ENCODE peak calls at places on chromosomes 3 and 15, in four cellular contexts. One of them, this sample, is unnamed.

GRCh38 chr3:48619541-48620524 is 1.7 kb downstream of the TMEM89 start:
- DNase-seq in ovary: no peak
- DNase-seq in HepG2: no peak
- DNase-seq in IMR-90: no peak
- DNase-seq in this sample: no peak

GRCh38 chr15:49832421-49832980 is 211.7 kb downstream of the DTWD1 start:
- DNase-seq in ovary: no peak
- DNase-seq in HepG2: peak
- DNase-seq in IMR-90: no peak
- DNase-seq in this sample: peak

GRCh38 chr3:158961497-158961896 is 159.6 kb downstream of the MFSD1 start:
- DNase-seq in ovary: no peak
- DNase-seq in HepG2: no peak
- DNase-seq in IMR-90: no peak
- DNase-seq in this sample: no peak

GRCh38 chr15:52558196-52558595 is 10.6 kb downstream of the ARPP19 start:
- DNase-seq in ovary: no peak
- DNase-seq in HepG2: no peak
- DNase-seq in IMR-90: peak
- DNase-seq in this sample: peak

GRCh38 chr15:83446417-83446816 is 724 bp upstream of the SH3GL3 start:
- DNase-seq in ovary: no peak
- DNase-seq in HepG2: no peak
- DNase-seq in IMR-90: no peak
- DNase-seq in this sample: no peak

GRCh38 chr3:55330355-55330754 is 156.8 kb downstream of the WNT5A start:
- DNase-seq in ovary: no peak
- DNase-seq in HepG2: no peak
- DNase-seq in IMR-90: peak
- DNase-seq in this sample: no peak

GRCh38 chr3:44132061-44132460 is 109.6 kb upstream of the TOPAZ1 start:
- DNase-seq in ovary: no peak
- DNase-seq in HepG2: no peak
- DNase-seq in IMR-90: no peak
- DNase-seq in this sample: no peak

GRCh38 chr15:58903232-58903631 is 30.2 kb downstream of the SLTM start:
- DNase-seq in ovary: no peak
- DNase-seq in HepG2: no peak
- DNase-seq in IMR-90: peak
- DNase-seq in this sample: no peak

GRCh38 chr3:39284457-39284881 is 4.6 kb upstream of the CX3CR1 start:
- DNase-seq in ovary: no peak
- DNase-seq in HepG2: no peak
- DNase-seq in IMR-90: no peak
- DNase-seq in this sample: peak

DNA sequence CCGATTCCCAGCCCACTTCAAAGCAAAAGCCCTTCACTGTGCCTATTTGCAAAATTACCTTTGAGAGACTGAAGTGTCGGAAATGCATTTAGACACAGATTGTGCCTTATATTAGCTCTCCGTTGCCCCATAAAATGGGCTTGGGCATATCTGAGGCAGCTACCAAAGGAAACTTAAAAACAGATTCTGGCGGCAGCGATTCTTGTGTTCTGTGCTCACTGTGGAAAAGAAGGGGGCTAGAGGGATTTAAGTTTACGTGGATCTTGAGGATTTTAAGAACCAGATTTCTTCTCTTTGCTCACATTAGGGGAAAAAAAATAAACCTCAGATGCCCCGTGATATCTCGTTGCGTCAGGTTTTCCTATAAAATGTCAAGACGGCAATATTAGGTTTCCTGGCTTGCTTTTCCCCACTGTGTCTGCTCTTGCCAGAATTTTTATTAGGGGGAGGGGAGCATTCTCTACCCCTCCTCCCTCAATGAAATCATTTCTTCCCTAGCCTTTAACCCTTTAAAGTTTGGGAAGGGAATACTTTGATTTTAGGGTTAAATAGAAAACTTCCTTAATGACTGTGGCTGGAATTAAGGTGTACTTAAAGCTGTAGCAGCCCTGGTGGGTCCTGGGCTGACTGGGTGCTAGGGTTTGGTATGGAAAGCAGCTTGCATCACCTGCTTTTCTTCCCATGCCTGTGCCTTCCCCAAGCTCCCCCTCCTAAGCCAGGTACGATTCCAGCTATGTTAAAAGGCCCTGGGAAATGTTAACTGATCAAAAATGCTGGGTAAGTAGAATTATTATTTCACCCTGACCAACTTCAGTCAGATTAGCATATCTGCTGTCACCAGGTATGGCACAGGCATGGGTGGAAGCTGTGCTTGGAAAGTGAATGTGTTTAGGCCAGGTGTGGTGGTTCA is 73.8 kb downstream of the SMAD3 start:
- DNase-seq in ovary: no peak
- DNase-seq in HepG2: no peak
- DNase-seq in IMR-90: peak
- DNase-seq in this sample: no peak
- TF ChIP-seq POLR2A in ovary: no peak
- TF ChIP-seq POLR2A in HepG2: no peak
- TF ChIP-seq POLR2A in IMR-90: no peak
- TF ChIP-seq POLR2A in this sample: no peak

DNA sequence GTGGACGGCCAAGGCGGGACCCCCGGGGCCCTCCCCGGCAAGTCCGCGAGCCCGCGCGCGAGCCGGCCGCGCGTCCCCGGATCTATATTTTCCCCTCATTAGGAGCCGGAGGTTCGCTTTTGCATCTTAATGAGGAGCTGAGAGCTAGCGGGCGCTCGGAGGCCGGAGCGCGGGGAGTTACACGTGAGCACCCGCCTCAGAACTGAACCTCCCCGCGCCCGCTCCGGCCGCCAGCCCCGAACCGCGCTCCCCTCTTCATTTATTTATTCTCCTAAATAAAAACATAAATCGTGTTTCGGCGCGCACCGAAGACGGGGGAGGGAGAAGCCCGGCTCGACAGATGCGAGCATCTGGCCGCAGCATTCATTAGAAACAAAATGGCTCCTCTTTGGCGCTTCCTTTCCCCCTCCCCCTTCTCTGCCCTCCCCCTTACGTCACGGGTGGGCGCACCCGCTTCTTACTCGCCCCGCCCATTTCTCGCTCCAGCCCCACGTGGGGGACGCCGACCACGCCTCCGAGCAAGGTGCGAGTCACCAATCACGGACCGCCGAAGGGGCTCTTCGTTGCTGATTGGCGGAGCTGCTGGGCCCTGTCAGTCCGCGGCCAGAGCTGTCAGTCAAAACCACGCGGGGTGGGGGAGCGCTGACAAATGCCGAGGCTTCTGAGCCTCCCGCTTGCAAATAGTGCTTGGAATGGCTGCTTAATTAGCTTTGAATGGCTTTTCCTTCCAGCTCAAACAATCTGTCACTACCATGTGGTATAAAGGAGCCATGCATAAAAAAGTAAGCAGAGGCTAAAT is 1.6 kb upstream of the TLE3 start:
- DNase-seq in ovary: peak
- DNase-seq in HepG2: peak
- DNase-seq in IMR-90: peak
- DNase-seq in this sample: peak
- TF ChIP-seq POLR2A in ovary: peak
- TF ChIP-seq POLR2A in HepG2: peak
- TF ChIP-seq POLR2A in IMR-90: peak
- TF ChIP-seq POLR2A in this sample: peak

GRCh38 chr15:31328999-31329639 is 2.5 kb downstream of the KLF13 start:
- DNase-seq in ovary: peak
- DNase-seq in HepG2: no peak
- DNase-seq in IMR-90: no peak
- DNase-seq in this sample: peak

GRCh38 chr15:31326729-31327673 is at the start of gene KLF13:
- DNase-seq in ovary: peak
- DNase-seq in HepG2: no peak
- DNase-seq in IMR-90: peak
- DNase-seq in this sample: peak

GRCh38 chr15:31328425-31328998 is 1.9 kb downstream of the KLF13 start:
- DNase-seq in ovary: no peak
- DNase-seq in HepG2: no peak
- DNase-seq in IMR-90: peak
- DNase-seq in this sample: peak

GRCh38 chr15:31325976-31326728 is 483 bp upstream of the KLF13 start:
- DNase-seq in ovary: peak
- DNase-seq in HepG2: peak
- DNase-seq in IMR-90: peak
- DNase-seq in this sample: peak

DNA sequence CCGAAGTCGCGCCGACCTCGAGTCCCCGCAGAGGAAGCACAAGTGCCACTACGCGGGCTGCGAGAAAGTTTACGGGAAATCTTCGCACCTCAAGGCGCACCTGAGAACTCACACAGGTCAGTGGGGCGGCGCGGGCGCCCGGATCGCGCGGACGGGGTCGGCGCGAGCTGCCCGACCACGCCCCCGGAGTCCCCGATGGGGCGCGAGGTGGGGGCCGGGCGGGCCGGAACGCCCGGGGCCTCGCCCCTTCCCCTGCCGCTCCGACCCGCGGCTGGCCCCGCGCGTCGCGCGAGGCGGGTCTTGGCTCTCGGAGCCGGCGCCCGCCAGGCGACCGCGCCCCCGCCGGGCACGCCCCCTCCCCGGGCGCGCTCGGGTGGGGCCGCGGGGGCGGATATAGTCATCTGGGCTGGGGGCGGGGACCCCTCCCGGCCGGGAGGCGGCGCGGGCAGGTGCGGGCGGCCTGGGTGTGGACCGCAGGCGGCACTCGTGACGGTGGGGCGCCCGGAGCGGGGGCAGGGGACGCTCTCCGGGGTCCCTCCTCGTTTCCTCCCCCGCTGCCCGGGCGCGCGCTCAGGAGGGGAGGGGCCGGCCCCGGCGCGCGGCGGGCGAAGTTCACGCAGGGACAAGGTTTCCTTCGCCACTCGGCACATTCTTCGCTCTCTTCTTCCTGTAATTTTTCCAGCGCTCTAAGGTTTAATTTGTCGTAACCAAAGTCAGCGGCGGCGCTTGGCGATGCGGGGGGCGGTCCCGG is 1.2 kb downstream of the KLF13 start:
- DNase-seq in ovary: peak
- DNase-seq in HepG2: peak
- DNase-seq in IMR-90: peak
- DNase-seq in this sample: peak
- TF ChIP-seq POLR2A in ovary: peak
- TF ChIP-seq POLR2A in HepG2: no peak
- TF ChIP-seq POLR2A in IMR-90: peak
- TF ChIP-seq POLR2A in this sample: peak

DNA sequence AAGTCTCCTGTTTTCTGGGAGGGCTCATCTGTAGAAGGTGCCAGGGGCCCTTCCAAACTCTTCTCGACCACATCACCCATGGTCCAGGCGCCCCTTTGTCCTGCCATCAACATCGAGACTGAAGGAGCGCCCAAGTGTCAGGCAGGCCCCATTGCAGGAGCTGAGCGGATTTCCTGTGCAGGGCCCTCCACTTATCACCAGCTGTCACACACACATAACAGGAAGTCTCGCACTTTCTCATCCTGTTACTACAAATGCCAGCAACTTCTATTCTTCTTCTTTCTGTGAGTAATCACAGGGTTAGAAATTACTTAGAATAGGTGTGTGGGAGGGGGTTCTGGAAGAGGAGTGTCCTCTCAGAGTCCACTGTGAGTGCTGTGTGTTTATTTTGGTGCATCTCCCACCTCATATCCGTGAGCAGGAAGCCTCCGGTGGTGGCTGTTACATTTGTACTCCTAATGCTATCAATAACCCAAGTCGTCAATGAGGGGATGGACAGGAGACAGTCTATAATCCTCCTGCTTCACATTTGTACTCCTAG is at the start of gene KLHL6:
- DNase-seq in ovary: no peak
- DNase-seq in HepG2: no peak
- DNase-seq in IMR-90: no peak
- DNase-seq in this sample: peak
- TF ChIP-seq POLR2A in ovary: no peak
- TF ChIP-seq POLR2A in HepG2: no peak
- TF ChIP-seq POLR2A in IMR-90: no peak
- TF ChIP-seq POLR2A in this sample: peak

DNA sequence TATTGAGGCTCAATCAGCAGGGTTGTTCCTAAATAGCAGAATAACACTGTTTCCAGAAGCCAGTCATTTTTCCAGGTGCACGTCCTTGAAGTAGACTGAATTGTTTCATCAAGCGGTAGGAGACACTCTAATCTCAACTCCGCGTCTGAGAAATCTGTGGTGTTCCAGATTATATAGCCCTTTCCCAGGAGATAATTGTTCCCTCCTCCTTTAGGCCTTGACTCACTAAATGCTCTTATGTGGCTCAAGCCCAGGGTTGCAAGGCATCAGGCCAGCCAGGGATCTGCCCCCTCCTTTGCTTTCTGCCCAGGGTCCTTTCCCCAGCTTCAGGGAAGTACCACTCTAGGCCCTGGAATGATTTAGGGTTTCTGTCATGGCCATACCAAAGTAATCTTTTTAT is 5.7 kb upstream of the HLTF start:
- DNase-seq in ovary: no peak
- DNase-seq in HepG2: no peak
- DNase-seq in IMR-90: no peak
- DNase-seq in this sample: no peak
- TF ChIP-seq POLR2A in ovary: no peak
- TF ChIP-seq POLR2A in HepG2: no peak
- TF ChIP-seq POLR2A in IMR-90: no peak
- TF ChIP-seq POLR2A in this sample: no peak